ENCODE peak calls at places on chromosomes 13 and 19, in ten cellular contexts. K is fibroblast of mammary gland; S is neural progenitor cell; P is activated CD8-positive, alpha-beta T cell treated with anti-CD3 and anti-CD28 coated beads for 36 hours; N is AG10803; A is GM23338; G is neural crest cell; E is esophagus squamous epithelium; H is heart left ventricle; L is OCI-LY7. F is an unnamed sample.

GRCh38 chr19:11780431-11781020 is 13.7 kb downstream of the ZNF441 start:
- DNase-seq in S (no peak), P (no peak), H (no peak), N (no peak), K (no peak), E (no peak), A (no peak), L (no peak), G (no peak), F (no peak)

GRCh38 chr19:39125199-39125553 is 410 bp upstream of the PAK4 start:
- DNase-seq in S (no peak), E (no peak), K (no peak), L (no peak), N (no peak), G (no peak), P (no peak), A (no peak), H (no peak), F (no peak)

GRCh38 chr19:46661735-46662592 is 982 bp upstream of the DACT3 start:
- DNase-seq in L (peak), G (peak), H (peak), A (peak), N (peak), S (peak), E (no peak), P (peak), K (peak), F (no peak)

GRCh38 chr13:72535076-72535475 is 192.4 kb downstream of the MZT1 start:
- DNase-seq in L (no peak), N (no peak), E (no peak), G (no peak), S (peak), H (no peak), P (no peak), A (no peak), K (no peak), F (no peak)

GRCh38 chr13:26563713-26564112 is 6.2 kb downstream of the WASF3 start:
- DNase-seq in A (no peak), L (no peak), H (no peak), N (no peak), P (no peak), S (no peak), K (peak), G (no peak), E (no peak), F (no peak)

GRCh38 chr13:76293751-76294150 is 592.5 kb downstream of the KCTD12 start:
- DNase-seq in H (no peak), P (no peak), G (no peak), E (no peak), L (no peak), K (peak), S (no peak), N (peak), A (no peak), F (no peak)

GRCh38 chr13:101291216-101291615 is 125.1 kb downstream of the NALCN start:
- DNase-seq in E (no peak), N (peak), P (no peak), S (no peak), A (no peak), H (no peak), G (no peak), L (no peak), K (no peak), F (no peak)

GRCh38 chr19:43914051-43914450 is 21.0 kb downstream of the ZNF45 start:
- DNase-seq in P (no peak), H (no peak), S (no peak), A (no peak), G (no peak), N (no peak), K (peak), L (no peak), E (no peak), F (no peak)

GRCh38 chr19:2461751-2462634 is 5.2 kb upstream of the LMNB2 start:
- DNase-seq in E (no peak), N (peak), L (peak), H (no peak), A (peak), G (peak), P (peak), S (peak), K (peak), F (no peak)

DNA sequence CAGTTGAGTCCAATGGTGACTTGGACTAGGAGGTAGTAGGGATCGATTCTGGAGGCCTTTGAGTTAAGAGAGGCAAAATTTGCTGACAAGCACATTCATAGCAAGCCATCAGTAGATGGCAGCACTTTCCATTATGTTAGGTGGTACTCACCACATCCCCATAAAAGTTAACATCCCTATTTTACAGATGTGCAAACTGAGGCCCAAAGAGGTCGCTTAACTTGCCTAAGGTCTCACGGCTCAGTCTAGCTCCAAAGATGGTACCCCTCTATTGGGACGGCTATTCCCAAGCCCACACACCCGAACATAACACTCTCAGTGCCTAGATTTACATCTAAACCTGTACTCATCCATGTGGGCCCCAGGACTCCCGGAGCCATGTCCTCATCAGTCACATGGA is 21.5 kb upstream of the FOSB start:
- DNase-seq in L (peak), E (no peak), P (peak), A (peak), G (no peak), N (peak), K (peak), S (peak), H (no peak), F (no peak)
- TF ChIP-seq CTCF in L (peak), E (no peak), P (peak), A (peak), G (peak), N (peak), K (peak), S (peak), H (peak), F (peak)

GRCh38 chr13:46170268-46170667 is 11.7 kb downstream of the LCP1 start:
- DNase-seq in E (no peak), N (no peak), H (no peak), S (no peak), G (no peak), K (no peak), A (peak), P (no peak), L (no peak), F (no peak)

GRCh38 chr13:46168818-46169217 is 13.2 kb downstream of the LCP1 start:
- DNase-seq in N (no peak), E (no peak), L (no peak), K (no peak), S (no peak), P (no peak), H (no peak), G (no peak), A (no peak), F (no peak)

GRCh38 chr13:46166947-46167610 is 14.9 kb downstream of the LCP1 start:
- DNase-seq in K (no peak), E (no peak), H (no peak), N (no peak), A (peak), L (no peak), P (no peak), S (no peak), G (no peak), F (no peak)

GRCh38 chr13:46166221-46166584 is 15.8 kb downstream of the LCP1 start:
- DNase-seq in L (no peak), H (no peak), S (no peak), G (no peak), K (no peak), P (no peak), N (no peak), E (no peak), A (no peak), F (no peak)

GRCh38 chr13:46168341-46168740 is 13.6 kb downstream of the LCP1 start:
- DNase-seq in E (no peak), H (no peak), G (no peak), L (no peak), K (peak), A (no peak), P (peak), N (no peak), S (no peak), F (no peak)
- TF ChIP-seq CTCF in E (no peak), H (no peak), G (no peak), L (no peak), K (no peak), A (no peak), P (no peak), N (no peak), S (no peak), F (no peak)

DNA sequence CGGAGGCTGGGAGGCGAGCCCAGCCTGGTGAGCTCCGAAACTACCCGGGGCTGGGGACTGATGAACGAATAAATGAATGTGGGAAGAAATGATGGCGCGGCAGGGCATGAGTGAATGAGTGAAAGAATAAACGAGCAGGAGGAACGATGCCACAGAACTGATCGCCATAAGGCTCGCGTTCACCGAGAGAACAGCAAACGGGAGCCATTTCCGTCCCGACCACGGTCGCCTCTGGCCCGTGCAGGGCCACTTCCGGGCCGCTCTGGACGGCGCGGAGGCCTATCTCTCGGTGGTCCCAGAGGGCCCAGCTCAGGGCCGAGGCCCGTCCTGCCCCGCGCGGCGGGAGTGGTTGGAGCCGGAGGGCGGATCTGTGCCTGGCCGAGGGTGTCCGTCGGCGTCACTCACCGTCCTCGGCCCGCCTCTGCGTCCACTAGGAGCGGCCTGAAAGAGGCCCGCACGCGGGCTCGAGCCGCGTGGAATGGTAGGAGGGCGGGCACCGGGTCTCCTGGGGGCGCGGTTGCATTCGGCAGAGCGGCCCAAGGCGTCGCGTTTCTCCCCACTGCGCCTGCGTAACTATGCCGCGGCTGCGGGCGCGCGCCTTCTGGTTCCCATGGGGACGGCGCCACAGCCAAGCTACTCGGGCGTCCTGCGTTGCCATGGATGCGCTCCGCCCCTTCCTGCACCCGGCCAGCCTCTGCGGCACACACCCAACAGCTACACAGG is at the start of gene ZNF497:
- DNase-seq in P (peak), E (peak), K (peak), A (peak), G (peak), S (peak), L (peak), N (peak), H (peak), F (peak)
- TF ChIP-seq CTCF in P (no peak), E (no peak), K (no peak), A (no peak), G (no peak), S (no peak), L (no peak), N (no peak), H (peak), F (peak)

DNA sequence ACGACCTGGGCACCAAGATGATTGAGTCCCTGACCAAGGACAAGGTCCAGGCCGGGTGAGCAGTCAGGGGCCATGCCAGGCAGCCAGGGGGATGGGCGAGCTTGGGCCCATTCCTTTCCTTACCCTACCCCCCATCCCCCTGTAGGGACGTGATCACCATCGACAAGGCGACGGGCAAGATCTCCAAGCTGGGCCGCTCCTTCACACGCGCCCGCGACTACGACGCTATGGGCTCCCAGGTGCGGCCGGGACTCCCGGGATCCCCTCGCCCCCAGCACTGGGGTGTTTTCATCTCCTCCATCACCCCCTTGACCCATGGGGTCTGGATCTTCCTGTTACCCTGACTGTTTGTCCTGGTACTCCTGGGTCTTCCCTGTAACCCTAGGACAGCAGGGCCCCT is 7.1 kb downstream of the LHB start:
- DNase-seq in G (no peak), S (no peak), K (no peak), P (no peak), N (no peak), L (no peak), A (no peak), E (no peak), H (no peak), F (no peak)
- TF ChIP-seq CTCF in G (no peak), S (no peak), K (no peak), P (no peak), N (no peak), L (no peak), A (no peak), E (no peak), H (no peak), F (no peak)

DNA sequence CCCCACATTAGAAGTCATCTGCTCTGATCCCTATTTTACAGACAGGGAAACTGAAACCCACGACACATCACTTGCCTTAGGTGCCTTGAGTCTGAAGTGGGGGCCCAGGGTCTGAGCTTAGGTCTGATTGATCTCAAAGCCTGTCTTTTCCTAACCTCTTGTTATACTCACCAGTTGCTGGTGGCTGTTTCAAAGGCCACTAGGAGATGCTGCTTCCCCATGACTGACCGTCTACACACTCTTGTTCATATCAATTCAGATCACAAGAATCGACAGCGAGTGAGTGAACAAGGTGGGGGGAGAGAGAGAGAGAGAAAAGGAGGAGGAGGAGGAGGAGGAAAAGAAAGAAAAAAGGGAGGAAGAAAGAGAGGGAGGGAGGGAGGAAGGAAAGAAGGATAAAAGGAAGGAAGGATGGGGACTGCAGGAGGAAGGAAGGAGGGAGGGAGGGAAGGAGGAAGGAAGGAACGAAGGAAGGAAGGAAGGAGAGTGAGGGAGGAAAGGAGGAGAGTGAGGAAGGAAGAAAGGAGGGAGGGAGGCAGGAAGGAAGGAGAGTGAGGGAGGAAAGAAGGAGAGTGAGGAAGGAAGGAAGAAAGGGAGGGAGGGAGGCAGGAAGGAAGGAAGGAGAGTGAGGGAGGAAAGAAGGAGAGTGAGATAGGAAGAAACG is 3.3 kb downstream of the OR10H1 start:
- DNase-seq in K (no peak), E (no peak), A (no peak), G (no peak), S (no peak), N (peak), L (no peak), P (peak), H (no peak), F (no peak)
- TF ChIP-seq CTCF in K (no peak), E (peak), A (no peak), G (no peak), S (no peak), N (peak), L (peak), P (no peak), H (no peak), F (no peak)

GRCh38 chr19:29963576-29963975 is 21.5 kb downstream of the URI1 start:
- DNase-seq in S (no peak), E (no peak), A (no peak), K (no peak), L (no peak), N (no peak), P (no peak), H (no peak), G (no peak), F (no peak)

GRCh38 chr19:29964171-29964570 is 22.1 kb downstream of the URI1 start:
- DNase-seq in N (peak), A (no peak), S (no peak), P (no peak), H (no peak), E (no peak), L (no peak), K (peak), G (no peak), F (no peak)

GRCh38 chr19:29967623-29968022 is 25.6 kb downstream of the URI1 start:
- DNase-seq in E (no peak), K (peak), L (no peak), G (no peak), A (no peak), H (no peak), N (peak), P (no peak), S (no peak), F (no peak)

GRCh38 chr19:29965529-29965928 is 23.5 kb downstream of the URI1 start:
- DNase-seq in K (peak), E (no peak), S (no peak), P (no peak), H (no peak), L (no peak), A (no peak), N (peak), G (no peak), F (no peak)

DNA sequence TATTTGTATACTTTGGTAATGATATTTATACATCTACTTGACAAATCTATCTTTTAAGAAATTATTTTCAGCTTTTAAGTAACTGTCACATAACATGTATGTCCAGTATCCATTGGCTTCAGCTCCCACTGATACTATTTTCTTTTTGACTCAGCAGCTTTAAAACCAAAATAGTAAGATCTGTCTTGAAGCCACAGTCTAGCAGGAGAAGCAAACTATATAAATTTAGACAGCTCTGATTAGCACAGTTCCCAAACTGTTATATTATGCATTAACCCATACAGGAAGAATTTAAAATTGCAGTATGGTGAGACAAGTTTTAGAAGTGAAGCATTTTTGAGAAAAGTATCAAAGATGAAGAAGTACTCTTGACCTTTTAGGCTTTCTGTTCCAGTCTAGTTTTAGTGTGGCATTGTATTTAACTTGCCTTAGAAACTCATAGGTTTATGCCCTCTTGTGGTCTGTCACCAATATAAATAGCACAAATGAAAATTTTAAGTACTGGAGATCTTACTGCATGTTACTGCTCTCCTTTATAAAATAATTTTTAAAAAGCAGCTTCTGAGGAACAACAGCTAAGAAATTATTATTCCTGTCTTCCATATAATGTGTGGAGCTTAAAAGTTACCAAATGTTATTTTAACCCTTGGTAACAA is 24.7 kb downstream of the URI1 start:
- DNase-seq in A (peak), S (no peak), G (no peak), K (peak), E (no peak), N (peak), P (no peak), L (peak), H (no peak), F (no peak)
- TF ChIP-seq CTCF in A (peak), S (peak), G (peak), K (peak), E (peak), N (peak), P (no peak), L (peak), H (peak), F (peak)

DNA sequence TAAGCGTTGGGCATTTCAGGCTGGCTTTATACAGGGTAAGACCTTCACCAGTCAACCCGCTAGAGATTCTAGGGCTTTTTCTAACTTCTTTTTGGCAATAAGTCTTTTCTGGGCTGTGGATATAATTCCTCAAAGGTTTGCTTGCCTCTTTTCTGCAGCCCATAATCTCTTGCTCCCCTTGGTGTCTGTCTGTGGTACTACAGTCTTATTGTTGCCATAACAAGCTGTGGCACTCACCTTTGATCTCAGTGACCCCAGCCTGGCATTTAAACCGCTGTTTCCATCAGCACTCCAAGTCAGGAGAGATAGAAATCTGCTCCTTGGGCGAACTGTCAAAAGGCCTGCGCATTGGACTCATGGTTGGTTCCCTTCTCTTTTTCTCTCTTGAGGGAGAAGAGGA is 14.5 kb upstream of the MPHOSPH8 start:
- DNase-seq in K (peak), E (no peak), H (no peak), L (peak), P (peak), A (peak), S (peak), G (peak), N (peak), F (no peak)
- TF ChIP-seq CTCF in K (peak), E (peak), H (peak), L (peak), P (peak), A (peak), S (peak), G (peak), N (peak), F (peak)

F was measured in chondrocyte.